ENCODE peak calls at places on chromosome 6, in six cellular contexts. F is colonic mucosa, J is NCI-H2081, U is AG08395, S is NCI-H1105, W is trophoblast cell. X is an unnamed sample.

GRCh38 chr6:146887447-146888077 is 288.8 kb downstream of the ADGB start:
- DNase-seq in S (no peak), F (no peak), W (no peak), U (no peak), J (no peak), X (no peak)

GRCh38 chr6:34056301-34056700 is 89.6 kb downstream of the GRM4 start:
- DNase-seq in U (peak), F (peak), W (peak), J (no peak), S (no peak), X (no peak)

GRCh38 chr6:146984251-146984924 is 219.8 kb upstream of the STXBP5 start:
- DNase-seq in F (no peak), W (no peak), U (peak), S (no peak), J (no peak), X (no peak)

GRCh38 chr6:154773610-154774089 is 40.4 kb downstream of the SCAF8 start:
- DNase-seq in J (no peak), F (no peak), W (no peak), S (no peak), U (no peak), X (no peak)

GRCh38 chr6:11241793-11242201 is 9.3 kb upstream of the NEDD9 start:
- DNase-seq in S (no peak), U (no peak), W (peak), F (no peak), J (no peak), X (no peak)

GRCh38 chr6:82711992-82712788 is 348.6 kb downstream of the TPBG start:
- DNase-seq in J (no peak), F (no peak), S (no peak), U (peak), W (no peak), X (no peak)

GRCh38 chr6:109486068-109486467 is 3.0 kb upstream of the ZBTB24 start:
- DNase-seq in S (no peak), U (no peak), J (no peak), W (peak), F (peak), X (no peak)

GRCh38 chr6:105213272-105213671 is 33.5 kb upstream of the POPDC3 start:
- DNase-seq in U (no peak), J (no peak), W (no peak), S (no peak), F (no peak), X (no peak)

GRCh38 chr6:132147530-132148011 is 196.4 kb upstream of the CCN2 start:
- DNase-seq in W (no peak), U (peak), S (no peak), F (no peak), J (no peak), X (no peak)

GRCh38 chr6:139981810-139982550 is 607.5 kb upstream of the CITED2 start:
- DNase-seq in U (no peak), S (no peak), J (peak), W (no peak), F (peak), X (no peak)

GRCh38 chr6:168226095-168226781 is 93.3 kb downstream of the DACT2 start:
- DNase-seq in J (no peak), S (no peak), F (no peak), W (no peak), U (no peak), X (no peak)

GRCh38 chr6:85452441-85452881 is 2.6 kb downstream of the NT5E start:
- DNase-seq in U (peak), J (no peak), S (no peak), F (no peak), W (no peak), X (no peak)

GRCh38 chr6:168196385-168196860 is 117.4 kb upstream of the FRMD1 start:
- DNase-seq in J (peak), U (no peak), S (peak), F (peak), W (no peak), X (no peak)

GRCh38 chr6:133688705-133689492 is 200.0 kb upstream of the TCF21 start:
- DNase-seq in W (no peak), U (no peak), F (no peak), J (no peak), S (no peak), X (no peak)

GRCh38 chr6:107237992-107238660 is 122.8 kb upstream of the BEND3 start:
- DNase-seq in U (no peak), W (no peak), F (no peak), J (no peak), S (no peak), X (no peak)

GRCh38 chr6:92756912-92757311 is 662.4 kb downstream of the EPHA7 start:
- DNase-seq in J (no peak), U (no peak), W (no peak), F (no peak), S (no peak), X (no peak)

GRCh38 chr6:155147958-155148663 is 115.7 kb upstream of the CLDN20 start:
- DNase-seq in S (no peak), W (no peak), F (no peak), U (no peak), J (no peak), X (no peak)